ENCODE peak calls at places on chromosomes 12 and 14, in nine cellular contexts. One of them, this sample, is unnamed.
A peak's percentile ranks its signal among the peaks of the same experiment; 100 is the strongest.

GRCh38 chr12:26195250-26195640 is at the start of gene SSPN:
- DNase-seq in Panc1: peak; percentile 35
- DNase-seq in tibial nerve: peak; percentile 59
- DNase-seq in mesendoderm: no peak
- DNase-seq in HepG2: no peak
- DNase-seq in hepatocyte: peak; percentile 69
- DNase-seq in naive thymus-derived CD4-positive, alpha-beta T cell: no peak
- DNase-seq in fibroblast of lung: peak; percentile 70
- DNase-seq in upper lobe of right lung: peak; percentile 80
- DNase-seq in this sample: peak; percentile 91

GRCh38 chr14:68779761-68780323 is 13.0 kb downstream of the ZFP36L1 start:
- DNase-seq in hepatocyte: peak; percentile 87
- DNase-seq in naive thymus-derived CD4-positive, alpha-beta T cell: peak; percentile 63
- DNase-seq in upper lobe of right lung: no peak
- DNase-seq in Panc1: no peak
- DNase-seq in mesendoderm: no peak
- DNase-seq in HepG2: peak; percentile 96
- DNase-seq in fibroblast of lung: peak; percentile 88
- DNase-seq in tibial nerve: no peak
- DNase-seq in this sample: no peak

GRCh38 chr12:123269395-123269892 is 2.2 kb downstream of the CDK2AP1 start:
- DNase-seq in Panc1: no peak
- DNase-seq in HepG2: peak; percentile 30
- DNase-seq in tibial nerve: peak; percentile 60
- DNase-seq in upper lobe of right lung: peak; percentile 79
- DNase-seq in mesendoderm: peak; percentile 90
- DNase-seq in naive thymus-derived CD4-positive, alpha-beta T cell: no peak
- DNase-seq in fibroblast of lung: peak; percentile 64
- DNase-seq in hepatocyte: peak; percentile 89
- DNase-seq in this sample: peak; percentile 93

GRCh38 chr14:67940894-67941455 is 121.4 kb downstream of the RAD51B start:
- DNase-seq in HepG2: no peak
- DNase-seq in Panc1: no peak
- DNase-seq in upper lobe of right lung: no peak
- DNase-seq in naive thymus-derived CD4-positive, alpha-beta T cell: no peak
- DNase-seq in hepatocyte: no peak
- DNase-seq in mesendoderm: no peak
- DNase-seq in tibial nerve: no peak
- DNase-seq in fibroblast of lung: peak; percentile 95
- DNase-seq in this sample: no peak

GRCh38 chr14:104686624-104687517 is 2.5 kb upstream of the INF2 start:
- DNase-seq in hepatocyte: no peak
- DNase-seq in naive thymus-derived CD4-positive, alpha-beta T cell: no peak
- DNase-seq in fibroblast of lung: no peak
- DNase-seq in upper lobe of right lung: no peak
- DNase-seq in Panc1: no peak
- DNase-seq in mesendoderm: no peak
- DNase-seq in HepG2: no peak
- DNase-seq in tibial nerve: no peak
- DNase-seq in this sample: peak; percentile 50

GRCh38 chr12:40749863-40750262 is 57.6 kb downstream of the CNTN1 start:
- DNase-seq in upper lobe of right lung: no peak
- DNase-seq in naive thymus-derived CD4-positive, alpha-beta T cell: no peak
- DNase-seq in tibial nerve: no peak
- DNase-seq in Panc1: no peak
- DNase-seq in fibroblast of lung: no peak
- DNase-seq in mesendoderm: peak; percentile 68
- DNase-seq in hepatocyte: no peak
- DNase-seq in HepG2: no peak
- DNase-seq in this sample: no peak

GRCh38 chr14:87000071-87000470 is 992.9 kb downstream of the GALC start:
- DNase-seq in HepG2: no peak
- DNase-seq in hepatocyte: no peak
- DNase-seq in upper lobe of right lung: no peak
- DNase-seq in naive thymus-derived CD4-positive, alpha-beta T cell: no peak
- DNase-seq in mesendoderm: peak; percentile 47
- DNase-seq in Panc1: no peak
- DNase-seq in fibroblast of lung: no peak
- DNase-seq in tibial nerve: no peak
- DNase-seq in this sample: no peak

GRCh38 chr12:100359248-100359647 is 2.4 kb downstream of the SLC17A8 start:
- DNase-seq in mesendoderm: no peak
- DNase-seq in HepG2: no peak
- DNase-seq in hepatocyte: no peak
- DNase-seq in fibroblast of lung: no peak
- DNase-seq in upper lobe of right lung: no peak
- DNase-seq in naive thymus-derived CD4-positive, alpha-beta T cell: no peak
- DNase-seq in tibial nerve: no peak
- DNase-seq in Panc1: no peak
- DNase-seq in this sample: no peak

GRCh38 chr12:125184213-125184952 is 119.1 kb downstream of the AACS start:
- DNase-seq in mesendoderm: no peak
- DNase-seq in tibial nerve: no peak
- DNase-seq in upper lobe of right lung: no peak
- DNase-seq in Panc1: no peak
- DNase-seq in naive thymus-derived CD4-positive, alpha-beta T cell: no peak
- DNase-seq in fibroblast of lung: no peak
- DNase-seq in HepG2: no peak
- DNase-seq in hepatocyte: no peak
- DNase-seq in this sample: no peak

GRCh38 chr12:7439579-7440505 is 4.1 kb downstream of the CD163L1 start:
- DNase-seq in hepatocyte: peak; percentile 71
- DNase-seq in naive thymus-derived CD4-positive, alpha-beta T cell: no peak
- DNase-seq in mesendoderm: peak; percentile 91
- DNase-seq in Panc1: no peak
- DNase-seq in tibial nerve: no peak
- DNase-seq in upper lobe of right lung: peak; percentile 68
- DNase-seq in fibroblast of lung: peak; percentile 56
- DNase-seq in HepG2: no peak
- DNase-seq in this sample: peak; percentile 56

GRCh38 chr14:21258194-21258888 is 10.9 kb downstream of the HNRNPC start:
- DNase-seq in tibial nerve: no peak
- DNase-seq in fibroblast of lung: no peak
- DNase-seq in hepatocyte: no peak
- DNase-seq in mesendoderm: no peak
- DNase-seq in naive thymus-derived CD4-positive, alpha-beta T cell: no peak
- DNase-seq in Panc1: no peak
- DNase-seq in HepG2: no peak
- DNase-seq in upper lobe of right lung: peak; percentile 68
- DNase-seq in this sample: no peak
- H3K4me1 ChIP-seq in tibial nerve: no peaks in the 10 kb centered on the region
- H3K4me1 ChIP-seq in fibroblast of lung: peaks cover 24% of the 10 kb centered on the region
- H3K4me1 ChIP-seq in hepatocyte: peaks cover 36% of the 10 kb centered on the region
- H3K4me1 ChIP-seq in mesendoderm: no peaks in the 10 kb centered on the region
- H3K4me1 ChIP-seq in naive thymus-derived CD4-positive, alpha-beta T cell: peaks cover 64% of the 10 kb centered on the region
- H3K4me1 ChIP-seq in Panc1: peaks cover 23% of the 10 kb centered on the region
- H3K4me1 ChIP-seq in HepG2: peaks cover 87% of the 10 kb centered on the region
- H3K4me1 ChIP-seq in upper lobe of right lung: peaks cover 75% of the 10 kb centered on the region
- H3K4me1 ChIP-seq in this sample: peaks cover 11% of the 10 kb centered on the region

GRCh38 chr12:113234483-113234882 is 13.2 kb downstream of the TPCN1 start:
- DNase-seq in fibroblast of lung: no peak
- DNase-seq in naive thymus-derived CD4-positive, alpha-beta T cell: no peak
- DNase-seq in HepG2: no peak
- DNase-seq in mesendoderm: no peak
- DNase-seq in hepatocyte: no peak
- DNase-seq in tibial nerve: no peak
- DNase-seq in Panc1: no peak
- DNase-seq in upper lobe of right lung: no peak
- DNase-seq in this sample: no peak

GRCh38 chr12:113238309-113238708 is 17.0 kb downstream of the TPCN1 start:
- DNase-seq in tibial nerve: no peak
- DNase-seq in Panc1: no peak
- DNase-seq in fibroblast of lung: no peak
- DNase-seq in naive thymus-derived CD4-positive, alpha-beta T cell: no peak
- DNase-seq in HepG2: no peak
- DNase-seq in mesendoderm: no peak
- DNase-seq in hepatocyte: no peak
- DNase-seq in upper lobe of right lung: no peak
- DNase-seq in this sample: no peak

GRCh38 chr12:113237748-113238147 is 16.5 kb downstream of the TPCN1 start:
- DNase-seq in tibial nerve: no peak
- DNase-seq in hepatocyte: no peak
- DNase-seq in mesendoderm: no peak
- DNase-seq in Panc1: no peak
- DNase-seq in HepG2: no peak
- DNase-seq in naive thymus-derived CD4-positive, alpha-beta T cell: no peak
- DNase-seq in fibroblast of lung: no peak
- DNase-seq in upper lobe of right lung: no peak
- DNase-seq in this sample: no peak

GRCh38 chr12:113235976-113236375 is 14.7 kb downstream of the TPCN1 start:
- DNase-seq in fibroblast of lung: no peak
- DNase-seq in upper lobe of right lung: no peak
- DNase-seq in HepG2: no peak
- DNase-seq in Panc1: no peak
- DNase-seq in mesendoderm: no peak
- DNase-seq in tibial nerve: no peak
- DNase-seq in naive thymus-derived CD4-positive, alpha-beta T cell: no peak
- DNase-seq in hepatocyte: no peak
- DNase-seq in this sample: no peak

DNA sequence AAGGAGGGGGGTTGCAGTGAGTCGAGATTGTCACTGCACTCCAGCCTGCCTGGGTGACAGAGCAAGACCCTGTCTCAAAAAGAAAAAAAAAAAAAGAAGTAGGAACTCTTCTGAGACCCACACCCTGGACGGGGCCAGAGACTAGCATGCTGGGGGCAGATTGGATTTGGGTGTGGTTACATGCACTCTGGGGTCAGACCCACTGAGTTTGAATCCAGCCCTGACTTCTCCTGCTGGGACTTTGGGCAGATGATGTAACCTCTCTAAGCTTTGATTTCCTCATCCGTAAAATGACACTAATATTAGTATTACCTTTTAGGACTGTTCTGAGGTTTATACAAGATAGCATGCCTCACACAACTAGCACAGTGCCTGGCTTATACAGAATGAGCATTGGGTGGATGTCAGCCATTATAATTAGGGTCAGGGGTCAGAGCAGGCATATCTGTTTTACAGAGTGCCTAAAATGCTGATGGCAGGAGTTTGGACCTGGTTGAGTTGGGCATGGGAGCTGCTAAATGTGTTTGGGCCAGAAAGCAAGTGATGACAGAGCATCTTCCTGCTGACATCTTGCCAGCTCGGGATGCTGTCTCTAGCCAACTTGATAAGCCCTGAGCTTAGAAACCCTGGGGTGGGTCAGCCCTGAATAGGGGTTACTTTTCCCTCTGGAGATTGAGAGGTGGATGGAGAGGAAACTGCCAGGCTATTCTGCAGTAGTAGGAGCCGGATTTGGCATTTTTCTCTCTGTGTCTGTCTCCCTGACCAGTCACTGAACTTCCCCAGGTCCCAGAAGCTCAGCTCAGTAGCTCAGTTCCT is 15.5 kb downstream of the TPCN1 start:
- DNase-seq in upper lobe of right lung: no peak
- DNase-seq in fibroblast of lung: no peak
- DNase-seq in mesendoderm: no peak
- DNase-seq in naive thymus-derived CD4-positive, alpha-beta T cell: no peak
- DNase-seq in HepG2: no peak
- DNase-seq in tibial nerve: no peak
- DNase-seq in Panc1: no peak
- DNase-seq in hepatocyte: no peak
- DNase-seq in this sample: peak; percentile 82
- H3K27ac ChIP-seq in upper lobe of right lung: peak overlapping the region; percentile 21
- H3K27ac ChIP-seq in fibroblast of lung: no peak overlapping the region
- H3K27ac ChIP-seq in mesendoderm: no peak overlapping the region
- H3K27ac ChIP-seq in naive thymus-derived CD4-positive, alpha-beta T cell: no peak overlapping the region
- H3K27ac ChIP-seq in HepG2: no peak overlapping the region
- H3K27ac ChIP-seq in tibial nerve: no peak overlapping the region
- H3K27ac ChIP-seq in Panc1: no peak overlapping the region
- H3K27ac ChIP-seq in hepatocyte: peak overlapping the region; percentile 8
- H3K27ac ChIP-seq in this sample: peak overlapping the region; percentile 45

GRCh38 chr14:91412939-91413338 is 4.7 kb downstream of the CCDC88C start:
- DNase-seq in hepatocyte: no peak
- DNase-seq in tibial nerve: no peak
- DNase-seq in mesendoderm: no peak
- DNase-seq in naive thymus-derived CD4-positive, alpha-beta T cell: no peak
- DNase-seq in fibroblast of lung: no peak
- DNase-seq in HepG2: no peak
- DNase-seq in upper lobe of right lung: no peak
- DNase-seq in Panc1: no peak
- DNase-seq in this sample: no peak
- H3K4me1 ChIP-seq in hepatocyte: peaks cover 14% of the 10 kb centered on the region
- H3K4me1 ChIP-seq in tibial nerve: no peaks in the 10 kb centered on the region
- H3K4me1 ChIP-seq in mesendoderm: peaks cover 14% of the 10 kb centered on the region
- H3K4me1 ChIP-seq in naive thymus-derived CD4-positive, alpha-beta T cell: peaks cover 66% of the 10 kb centered on the region
- H3K4me1 ChIP-seq in fibroblast of lung: no peaks in the 10 kb centered on the region
- H3K4me1 ChIP-seq in HepG2: peaks cover 45% of the 10 kb centered on the region
- H3K4me1 ChIP-seq in upper lobe of right lung: peaks cover 20% of the 10 kb centered on the region
- H3K4me1 ChIP-seq in Panc1: peaks cover 3% of the 10 kb centered on the region
- H3K4me1 ChIP-seq in this sample: no peaks in the 10 kb centered on the region

GRCh38 chr14:73576391-73576790 is 7.4 kb downstream of the ACOT2 start:
- DNase-seq in naive thymus-derived CD4-positive, alpha-beta T cell: no peak
- DNase-seq in Panc1: no peak
- DNase-seq in tibial nerve: no peak
- DNase-seq in mesendoderm: no peak
- DNase-seq in fibroblast of lung: no peak
- DNase-seq in hepatocyte: no peak
- DNase-seq in upper lobe of right lung: no peak
- DNase-seq in HepG2: no peak
- DNase-seq in this sample: no peak
- H3K27ac ChIP-seq in naive thymus-derived CD4-positive, alpha-beta T cell: no peak overlapping the region
- H3K27ac ChIP-seq in Panc1: no peak overlapping the region
- H3K27ac ChIP-seq in tibial nerve: no peak overlapping the region
- H3K27ac ChIP-seq in mesendoderm: no peak overlapping the region
- H3K27ac ChIP-seq in fibroblast of lung: no peak overlapping the region
- H3K27ac ChIP-seq in hepatocyte: no peak overlapping the region
- H3K27ac ChIP-seq in upper lobe of right lung: no peak overlapping the region
- H3K27ac ChIP-seq in HepG2: no peak overlapping the region
- H3K27ac ChIP-seq in this sample: no peak overlapping the region

DNA sequence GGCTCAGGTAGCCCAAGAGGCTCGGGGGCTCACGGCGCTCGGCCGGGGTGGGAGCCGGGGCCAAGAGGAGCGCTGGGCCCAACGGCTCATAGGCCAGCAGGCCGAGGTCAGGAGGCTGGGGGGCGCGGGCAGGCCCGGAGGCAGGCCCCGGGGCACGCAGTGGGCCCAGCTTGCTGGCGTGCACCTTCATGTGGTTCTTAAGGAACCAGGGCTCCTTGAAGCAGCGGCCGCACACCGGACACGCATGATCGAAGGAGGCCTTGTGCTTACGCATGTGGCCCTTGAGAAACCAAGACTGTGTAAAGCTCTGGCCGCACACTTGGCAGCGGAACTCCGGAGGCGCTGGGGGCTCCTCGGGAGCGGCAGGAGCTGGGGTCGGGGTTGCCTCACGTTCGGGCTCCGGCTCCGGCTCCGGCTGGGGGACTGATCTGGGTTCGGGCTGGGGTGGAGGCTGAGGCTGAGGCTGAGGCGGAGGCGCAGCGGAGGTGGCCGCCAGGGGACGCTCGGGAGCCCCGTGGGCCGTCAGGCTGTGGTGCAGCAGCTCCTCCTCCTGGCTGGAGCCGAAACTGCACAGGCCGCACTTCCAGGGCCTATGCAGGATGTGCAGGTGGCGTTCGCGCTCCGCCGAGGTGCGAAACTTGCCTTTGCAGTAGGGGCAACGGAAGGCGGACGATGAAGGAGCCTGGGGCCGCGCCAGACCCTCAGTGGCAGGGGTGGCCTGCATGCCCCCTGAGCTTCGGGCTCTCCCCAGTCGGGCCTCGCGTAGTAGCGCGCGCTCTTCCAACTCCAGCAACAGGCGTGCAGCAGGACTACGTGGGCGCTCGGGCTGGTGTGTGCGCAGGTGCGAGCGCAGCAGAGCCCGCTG is 6.1 kb downstream of the ZNF219 start:
- DNase-seq in tibial nerve: peak; percentile 81
- DNase-seq in fibroblast of lung: peak; percentile 70
- DNase-seq in hepatocyte: peak; percentile 86
- DNase-seq in naive thymus-derived CD4-positive, alpha-beta T cell: peak; percentile 82
- DNase-seq in upper lobe of right lung: peak; percentile 93
- DNase-seq in HepG2: peak; percentile 72
- DNase-seq in Panc1: peak; percentile 82
- DNase-seq in mesendoderm: peak; percentile 86
- DNase-seq in this sample: peak; percentile 95
- H3K4me1 ChIP-seq in tibial nerve: no peaks in the 10 kb centered on the region
- H3K4me1 ChIP-seq in fibroblast of lung: peaks cover 6% of the 10 kb centered on the region
- H3K4me1 ChIP-seq in hepatocyte: peaks cover 18% of the 10 kb centered on the region
- H3K4me1 ChIP-seq in naive thymus-derived CD4-positive, alpha-beta T cell: peaks cover 6% of the 10 kb centered on the region
- H3K4me1 ChIP-seq in upper lobe of right lung: peaks cover 12% of the 10 kb centered on the region
- H3K4me1 ChIP-seq in HepG2: peaks cover 38% of the 10 kb centered on the region
- H3K4me1 ChIP-seq in Panc1: peaks cover 4% of the 10 kb centered on the region
- H3K4me1 ChIP-seq in mesendoderm: peaks cover 16% of the 10 kb centered on the region
- H3K4me1 ChIP-seq in this sample: peaks cover 3% of the 10 kb centered on the region

This sample was measured in right cardiac atrium.